ENCODE peak calls at places on chromosomes 2 and 18, in ten cellular contexts. Q, J, R, A, E, D, B, P, Y and T are unnamed samples.

GRCh38 chr18:6638470-6638869 is 91.0 kb upstream of the ARHGAP28 start:
- DNase-seq in P (no peak), Q (no peak), E (no peak), Y (no peak), B (no peak), A (no peak), J (no peak), R (no peak), D (no peak), T (no peak)

GRCh38 chr18:54209471-54210180 is 14.8 kb downstream of the MBD2 start:
- DNase-seq in B (no peak), J (no peak), Y (no peak), E (no peak), Q (no peak), P (no peak), D (no peak), A (peak; percentile 50), R (no peak), T (peak; percentile 6)

GRCh38 chr2:85905891-85906290 is 17.1 kb upstream of the ST3GAL5 start:
- DNase-seq in A (no peak), Q (no peak), R (no peak), J (no peak), Y (no peak), E (no peak), B (no peak), P (no peak), D (no peak), T (no peak)

GRCh38 chr2:128641421-128642095 is 322.9 kb upstream of the HS6ST1 start:
- DNase-seq in E (no peak), R (no peak), B (peak; percentile 24), Y (no peak), D (no peak), P (no peak), A (no peak), J (no peak), Q (no peak), T (no peak)

GRCh38 chr2:99476629-99477028 is 13.2 kb downstream of the REV1 start:
- DNase-seq in D (no peak), P (no peak), Q (no peak), R (no peak), Y (no peak), A (no peak), B (no peak), E (no peak), J (no peak), T (no peak)

GRCh38 chr2:20264629-20265028 is 39.7 kb upstream of the SDC1 start:
- DNase-seq in Y (no peak), J (no peak), Q (no peak), R (no peak), P (no peak), E (no peak), D (no peak), B (no peak), A (no peak), T (no peak)

GRCh38 chr2:36356990-36357505 is 1.5 kb downstream of the CRIM1 start:
- DNase-seq in A (peak; percentile 65), E (no peak), P (peak; percentile 54), Q (no peak), R (peak; percentile 43), D (no peak), J (no peak), B (peak; percentile 69), Y (peak; percentile 37), T (no peak)

GRCh38 chr2:170873035-170873692 is 55.9 kb upstream of the GORASP2 start:
- DNase-seq in A (peak; percentile 73), E (peak; percentile 72), R (peak; percentile 85), J (peak; percentile 85), P (peak; percentile 64), B (peak; percentile 89), Y (peak; percentile 82), D (peak; percentile 80), Q (peak; percentile 60), T (peak; percentile 65)

GRCh38 chr2:212484563-212485080 is 54.0 kb downstream of the ERBB4 start:
- DNase-seq in P (no peak), D (no peak), B (no peak), Q (no peak), E (no peak), Y (no peak), A (no peak), R (no peak), J (peak; percentile 30), T (peak; percentile 29)

GRCh38 chr2:238378230-238379095 is 48.3 kb upstream of the ASB1 start:
- DNase-seq in Q (no peak), B (no peak), D (no peak), J (no peak), R (no peak), P (no peak), E (no peak), Y (no peak), A (no peak), T (no peak)

GRCh38 chr2:240234503-240234951 is 94.1 kb upstream of the OTOS start:
- DNase-seq in R (no peak), P (no peak), E (peak; percentile 2), B (no peak), D (no peak), A (no peak), Y (no peak), Q (no peak), J (no peak), T (no peak)

GRCh38 chr2:216195565-216195978 is 86.4 kb downstream of the XRCC5 start:
- DNase-seq in B (no peak), E (no peak), A (peak; percentile 92), D (no peak), J (peak; percentile 71), Q (no peak), P (no peak), Y (no peak), R (no peak), T (peak; percentile 81)

GRCh38 chr2:49028101-49028500 is 126.2 kb downstream of the FSHR start:
- DNase-seq in R (no peak), P (no peak), B (no peak), Q (no peak), Y (no peak), D (no peak), J (no peak), E (no peak), A (no peak), T (no peak)

GRCh38 chr2:63053889-63054725 is 3.5 kb downstream of the OTX1 start:
- DNase-seq in P (no peak), D (no peak), Q (no peak), B (peak; percentile 70), E (no peak), Y (no peak), J (no peak), A (no peak), R (peak; percentile 56), T (no peak)

GRCh38 chr2:240840435-240841060 is 20.5 kb upstream of the KIF1A start:
- DNase-seq in J (peak; percentile 91), A (peak; percentile 76), E (peak; percentile 30), Y (peak; percentile 87), B (no peak), P (no peak), Q (no peak), D (peak; percentile 39), R (peak; percentile 82), T (peak; percentile 57)